ENCODE peak calls at places on chromosome 13, in six cellular contexts. One of them, this sample, is unnamed.

GRCh38 chr13:99395436-99395835 is 88.2 kb upstream of the GPR183 start:
- DNase-seq in body of pancreas: no peak
- DNase-seq in transverse colon: no peak
- DNase-seq in IMR-90: no peak
- DNase-seq in breast epithelium: no peak
- DNase-seq in heart left ventricle: no peak
- DNase-seq in this sample: no peak

GRCh38 chr13:97359181-97360057 is 74.5 kb upstream of the RAP2A start:
- DNase-seq in transverse colon: peak
- DNase-seq in body of pancreas: peak
- DNase-seq in breast epithelium: peak
- DNase-seq in heart left ventricle: peak
- DNase-seq in IMR-90: peak
- DNase-seq in this sample: peak

GRCh38 chr13:113040597-113041292 is 64.8 kb upstream of the F7 start:
- DNase-seq in transverse colon: no peak
- DNase-seq in heart left ventricle: no peak
- DNase-seq in breast epithelium: no peak
- DNase-seq in body of pancreas: no peak
- DNase-seq in IMR-90: no peak
- DNase-seq in this sample: no peak

GRCh38 chr13:105991622-105992254 is 543.7 kb downstream of the EFNB2 start:
- DNase-seq in heart left ventricle: no peak
- DNase-seq in breast epithelium: peak
- DNase-seq in body of pancreas: peak
- DNase-seq in IMR-90: peak
- DNase-seq in transverse colon: no peak
- DNase-seq in this sample: no peak

GRCh38 chr13:81874681-81875661 is 1534.0 kb upstream of the SPRY2 start:
- DNase-seq in transverse colon: no peak
- DNase-seq in IMR-90: no peak
- DNase-seq in body of pancreas: no peak
- DNase-seq in breast epithelium: no peak
- DNase-seq in heart left ventricle: no peak
- DNase-seq in this sample: no peak

GRCh38 chr13:23433171-23434153 is at the start of gene SACS:
- DNase-seq in transverse colon: no peak
- DNase-seq in breast epithelium: no peak
- DNase-seq in body of pancreas: peak
- DNase-seq in heart left ventricle: no peak
- DNase-seq in IMR-90: peak
- DNase-seq in this sample: no peak

GRCh38 chr13:98994896-98995295 is 17.0 kb upstream of the DOCK9 start:
- DNase-seq in breast epithelium: no peak
- DNase-seq in body of pancreas: no peak
- DNase-seq in IMR-90: no peak
- DNase-seq in transverse colon: no peak
- DNase-seq in heart left ventricle: no peak
- DNase-seq in this sample: no peak

GRCh38 chr13:73970413-73971055 is 163.7 kb downstream of the KLF12 start:
- DNase-seq in transverse colon: no peak
- DNase-seq in heart left ventricle: no peak
- DNase-seq in IMR-90: no peak
- DNase-seq in body of pancreas: no peak
- DNase-seq in breast epithelium: no peak
- DNase-seq in this sample: no peak

GRCh38 chr13:40662866-40663265 is 3.6 kb downstream of the FOXO1 start:
- DNase-seq in transverse colon: no peak
- DNase-seq in breast epithelium: no peak
- DNase-seq in IMR-90: no peak
- DNase-seq in heart left ventricle: no peak
- DNase-seq in body of pancreas: no peak
- DNase-seq in this sample: no peak

GRCh38 chr13:41352935-41353801 is 42.1 kb downstream of the NAA16 start:
- DNase-seq in transverse colon: no peak
- DNase-seq in body of pancreas: peak
- DNase-seq in breast epithelium: no peak
- DNase-seq in heart left ventricle: peak
- DNase-seq in IMR-90: peak
- DNase-seq in this sample: peak

GRCh38 chr13:40485611-40486517 is 180.6 kb downstream of the FOXO1 start:
- DNase-seq in body of pancreas: no peak
- DNase-seq in heart left ventricle: no peak
- DNase-seq in breast epithelium: no peak
- DNase-seq in IMR-90: no peak
- DNase-seq in transverse colon: no peak
- DNase-seq in this sample: no peak

DNA sequence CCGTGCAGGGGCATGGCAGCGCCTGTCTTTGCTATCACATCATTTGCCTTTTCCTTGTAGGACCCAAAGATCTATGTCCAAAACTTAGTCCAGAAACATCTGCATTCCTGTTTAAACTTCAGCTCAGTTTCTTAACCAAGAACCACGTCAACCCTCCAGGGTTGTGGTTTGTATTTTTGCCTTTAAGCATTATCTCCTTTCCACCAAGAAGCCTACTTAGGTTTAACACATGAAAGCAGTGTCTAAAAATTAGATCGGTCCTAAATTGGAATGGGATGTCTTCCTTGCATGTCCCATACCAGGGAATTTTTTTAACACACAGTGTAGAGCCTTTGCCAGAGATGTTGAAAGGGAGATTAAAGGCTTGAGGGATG is 38.8 kb downstream of the DHRS12 start:
- DNase-seq in IMR-90: no peak
- DNase-seq in heart left ventricle: no peak
- DNase-seq in transverse colon: no peak
- DNase-seq in body of pancreas: no peak
- DNase-seq in breast epithelium: no peak
- DNase-seq in this sample: no peak
- TF ChIP-seq POLR2A in IMR-90: no peak
- TF ChIP-seq POLR2A in heart left ventricle: no peak
- TF ChIP-seq POLR2A in transverse colon: no peak
- TF ChIP-seq POLR2A in body of pancreas: no peak
- TF ChIP-seq POLR2A in breast epithelium: no peak
- TF ChIP-seq POLR2A in this sample: no peak

DNA sequence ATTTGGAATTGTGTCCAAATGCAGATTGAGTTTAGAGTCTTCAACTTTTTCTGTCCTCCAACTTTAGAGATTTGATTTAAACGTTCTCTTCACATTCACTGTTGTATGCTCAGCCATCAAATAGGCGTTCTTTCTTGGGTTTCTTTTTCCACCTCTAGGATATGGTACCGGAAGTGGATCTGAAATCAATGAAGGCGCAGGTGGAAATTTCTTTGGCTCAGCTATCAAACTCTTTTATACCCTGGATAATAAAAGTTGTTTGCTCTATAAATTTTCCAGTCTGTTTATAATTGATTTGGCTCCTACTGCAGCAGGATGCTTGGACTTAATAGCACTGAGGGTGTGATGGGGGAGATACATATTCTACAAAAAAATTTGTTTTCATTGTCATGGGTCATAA is 1.6 kb downstream of the COG3 start:
- DNase-seq in transverse colon: no peak
- DNase-seq in IMR-90: no peak
- DNase-seq in heart left ventricle: no peak
- DNase-seq in body of pancreas: no peak
- DNase-seq in breast epithelium: no peak
- DNase-seq in this sample: no peak
- TF ChIP-seq POLR2A in transverse colon: peak
- TF ChIP-seq POLR2A in IMR-90: no peak
- TF ChIP-seq POLR2A in heart left ventricle: no peak
- TF ChIP-seq POLR2A in body of pancreas: no peak
- TF ChIP-seq POLR2A in breast epithelium: no peak
- TF ChIP-seq POLR2A in this sample: no peak

DNA sequence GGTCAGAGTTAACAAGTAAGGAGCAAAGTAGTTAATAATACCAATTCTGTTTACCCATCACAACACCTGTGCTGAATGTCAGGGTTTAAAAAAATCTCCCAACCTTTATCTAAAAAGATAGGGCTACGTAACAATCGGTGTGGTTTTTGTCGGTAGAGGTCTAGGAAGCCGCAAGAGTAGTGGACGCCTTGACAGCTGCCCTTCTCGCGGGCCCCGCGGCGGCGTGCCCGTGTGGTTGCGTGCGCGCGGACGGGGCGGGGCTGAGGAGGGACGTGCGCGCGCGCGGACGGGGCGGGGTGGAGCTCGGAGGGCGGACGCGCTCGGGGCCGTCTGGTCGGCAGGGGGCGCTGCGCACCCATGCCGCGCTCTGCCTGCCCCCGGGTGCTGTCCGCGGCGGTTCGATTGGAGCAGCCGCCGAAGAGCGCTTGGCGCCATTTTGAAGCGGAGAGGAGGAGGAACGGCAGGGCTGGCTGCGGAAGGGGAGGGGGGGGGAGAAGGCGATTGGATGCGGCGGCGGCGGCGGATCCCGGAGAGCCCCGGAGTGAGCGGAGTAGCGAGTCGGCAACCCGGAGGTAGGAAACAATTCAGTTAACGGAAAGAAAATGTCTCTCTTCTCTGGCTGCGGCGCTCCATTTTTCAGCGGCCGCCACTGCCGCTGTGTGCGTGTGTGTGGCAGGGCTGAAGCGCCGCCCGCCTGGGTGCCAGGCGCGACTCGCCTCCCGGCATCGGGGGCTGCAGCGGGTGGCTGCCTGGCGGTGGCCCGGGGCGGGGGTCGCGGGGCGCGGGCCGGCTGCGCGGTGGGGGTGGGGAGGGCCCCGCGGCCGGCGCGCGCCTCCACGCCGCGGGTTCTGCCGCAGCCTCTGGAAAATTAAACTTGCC is at the start of gene PDS5B:
- DNase-seq in transverse colon: peak
- DNase-seq in IMR-90: peak
- DNase-seq in breast epithelium: peak
- DNase-seq in heart left ventricle: peak
- DNase-seq in body of pancreas: peak
- DNase-seq in this sample: peak
- TF ChIP-seq POLR2A in transverse colon: peak
- TF ChIP-seq POLR2A in IMR-90: no peak
- TF ChIP-seq POLR2A in breast epithelium: peak
- TF ChIP-seq POLR2A in heart left ventricle: peak
- TF ChIP-seq POLR2A in body of pancreas: peak
- TF ChIP-seq POLR2A in this sample: peak

DNA sequence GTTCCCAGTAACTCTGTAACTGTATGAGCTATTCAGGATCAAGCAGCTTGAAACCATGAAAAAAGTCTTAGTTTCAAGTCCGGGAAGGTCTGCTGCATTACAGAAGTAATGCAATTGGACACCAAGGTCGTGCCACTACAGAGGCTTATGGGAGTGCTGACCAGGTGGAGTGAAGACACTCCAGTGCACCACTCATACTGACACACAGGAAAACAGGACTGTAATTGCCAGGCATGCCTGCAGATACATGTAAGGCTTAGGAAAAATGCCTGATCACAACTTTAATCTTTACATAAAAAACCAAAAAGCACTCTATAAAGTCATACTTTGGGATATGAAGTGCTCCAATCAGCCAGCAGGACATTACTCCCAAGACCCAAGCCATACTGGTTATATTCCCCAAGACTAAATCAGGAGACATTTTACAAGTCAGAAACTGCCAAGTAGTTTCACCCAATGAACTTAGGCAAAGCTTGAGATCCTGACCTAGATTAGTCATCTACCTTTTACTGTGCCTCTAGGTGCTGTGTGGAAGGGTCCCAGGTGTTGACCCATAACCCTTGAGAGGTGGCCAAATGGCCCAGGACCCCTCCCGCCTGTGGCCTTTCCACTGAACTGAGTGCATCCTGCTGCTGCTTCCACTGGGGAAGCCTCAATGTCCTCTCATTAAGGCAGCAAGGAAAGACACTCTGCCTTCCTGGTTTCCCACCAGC is 27.5 kb downstream of the ANKRD10 start:
- DNase-seq in breast epithelium: no peak
- DNase-seq in heart left ventricle: no peak
- DNase-seq in IMR-90: peak
- DNase-seq in transverse colon: no peak
- DNase-seq in body of pancreas: no peak
- DNase-seq in this sample: no peak
- TF ChIP-seq POLR2A in breast epithelium: no peak
- TF ChIP-seq POLR2A in heart left ventricle: no peak
- TF ChIP-seq POLR2A in IMR-90: no peak
- TF ChIP-seq POLR2A in transverse colon: no peak
- TF ChIP-seq POLR2A in body of pancreas: no peak
- TF ChIP-seq POLR2A in this sample: no peak

DNA sequence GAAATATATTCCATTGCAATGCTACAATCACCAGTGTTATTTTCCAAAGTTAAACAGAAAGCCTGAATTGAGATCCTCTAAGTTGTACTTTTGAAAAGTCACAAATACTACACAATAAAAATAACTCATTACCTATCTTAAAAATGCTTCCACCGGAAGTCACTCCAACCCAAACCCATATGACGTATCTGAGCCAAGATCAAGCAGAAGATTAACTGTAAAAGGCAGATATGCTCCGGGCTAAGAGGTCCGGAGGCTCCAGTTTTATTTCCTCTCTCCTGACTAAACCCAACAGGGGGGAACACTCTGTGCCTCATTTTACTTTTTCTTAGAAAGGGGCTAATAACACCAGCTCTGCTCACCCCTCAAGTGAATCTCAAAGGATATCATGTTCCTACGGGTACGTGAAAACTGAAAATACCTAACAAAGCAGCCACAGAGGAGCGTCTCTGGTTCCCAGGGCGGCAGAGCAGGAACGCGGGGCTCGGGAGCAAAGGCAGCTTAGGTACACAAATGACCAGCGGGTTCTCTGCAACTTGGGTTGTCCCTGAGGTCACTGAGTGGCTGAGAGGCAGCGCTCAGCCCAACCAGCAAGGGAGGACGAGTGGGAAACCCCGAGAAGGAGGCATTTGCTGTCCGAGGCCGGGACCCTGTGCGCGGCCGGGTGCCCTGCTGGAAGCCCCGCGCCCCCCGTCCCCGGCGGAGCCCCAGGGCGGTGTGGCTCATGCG is 752 bp downstream of the RAB20 start:
- DNase-seq in body of pancreas: peak
- DNase-seq in breast epithelium: no peak
- DNase-seq in IMR-90: no peak
- DNase-seq in transverse colon: peak
- DNase-seq in heart left ventricle: peak
- DNase-seq in this sample: peak
- TF ChIP-seq POLR2A in body of pancreas: peak
- TF ChIP-seq POLR2A in breast epithelium: no peak
- TF ChIP-seq POLR2A in IMR-90: no peak
- TF ChIP-seq POLR2A in transverse colon: peak
- TF ChIP-seq POLR2A in heart left ventricle: no peak
- TF ChIP-seq POLR2A in this sample: no peak

GRCh38 chr13:60642552-60642951 is 245.5 kb downstream of the TDRD3 start:
- DNase-seq in IMR-90: no peak
- DNase-seq in heart left ventricle: no peak
- DNase-seq in transverse colon: no peak
- DNase-seq in breast epithelium: no peak
- DNase-seq in body of pancreas: no peak
- DNase-seq in this sample: no peak
- TF ChIP-seq POLR2A in IMR-90: no peak
- TF ChIP-seq POLR2A in heart left ventricle: no peak
- TF ChIP-seq POLR2A in transverse colon: no peak
- TF ChIP-seq POLR2A in breast epithelium: no peak
- TF ChIP-seq POLR2A in body of pancreas: no peak
- TF ChIP-seq POLR2A in this sample: no peak

DNA sequence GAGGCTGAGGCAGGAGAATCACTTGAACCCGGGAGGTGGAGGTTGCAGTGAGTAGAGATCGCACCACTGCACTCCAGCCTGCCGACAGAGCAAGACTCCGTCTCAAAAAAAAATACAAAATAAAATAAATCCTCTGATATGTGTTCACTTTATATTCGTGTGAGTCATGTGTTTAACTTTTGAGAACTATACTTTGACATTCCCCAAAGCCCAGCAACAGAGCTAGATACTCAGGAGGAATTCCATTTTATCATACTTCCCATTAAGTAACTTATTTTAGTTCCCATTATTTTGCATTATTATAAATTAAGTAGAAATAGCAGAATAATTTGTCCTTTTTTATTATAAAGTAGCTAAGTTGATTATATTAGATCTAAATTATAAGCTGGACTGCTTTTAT is 3.3 kb upstream of the CHAMP1 start:
- DNase-seq in body of pancreas: no peak
- DNase-seq in IMR-90: peak
- DNase-seq in heart left ventricle: no peak
- DNase-seq in transverse colon: no peak
- DNase-seq in breast epithelium: no peak
- DNase-seq in this sample: no peak
- TF ChIP-seq POLR2A in body of pancreas: no peak
- TF ChIP-seq POLR2A in IMR-90: no peak
- TF ChIP-seq POLR2A in heart left ventricle: no peak
- TF ChIP-seq POLR2A in transverse colon: no peak
- TF ChIP-seq POLR2A in breast epithelium: no peak
- TF ChIP-seq POLR2A in this sample: no peak

This sample was measured in erythroblast.